ENCODE peak calls at places on chromosome 12, in seven cellular contexts. M is lower lobe of right lung, N is HepG2, S is HCT116, C is endothelial cell of umbilical vein, H is upper lobe of left lung, O is mucosa of descending colon. I is an unnamed sample. For H3K36me3, the result is how much of the 10 kb centered on the place peaks cover.

GRCh38 chr12:34604631-34605509 is 582.6 kb downstream of the ALG10 start:
- DNase-seq in M (peak), N (no peak), S (no peak), C (no peak), H (peak), O (peak), I (no peak)

GRCh38 chr12:1197264-1198018 is 206.4 kb downstream of the ERC1 start:
- DNase-seq in M (no peak), N (no peak), S (no peak), C (no peak), H (no peak), O (no peak), I (no peak)

GRCh38 chr12:130455161-130455560 is 117.5 kb downstream of the PIWIL1 start:
- DNase-seq in M (no peak), N (no peak), S (no peak), C (no peak), H (peak), O (no peak), I (no peak)

GRCh38 chr12:116790066-116790465 is 52.0 kb downstream of the RNFT2 start:
- DNase-seq in M (no peak), N (no peak), S (no peak), C (no peak), H (no peak), O (no peak), I (no peak)

GRCh38 chr12:27548301-27549199 is 24.5 kb downstream of the PPFIBP1 start:
- DNase-seq in M (no peak), N (peak), S (no peak), C (no peak), H (no peak), O (no peak), I (no peak)

GRCh38 chr12:19138551-19139344 is 9.2 kb downstream of the PLEKHA5 start:
- DNase-seq in M (no peak), N (no peak), S (no peak), C (no peak), H (no peak), O (no peak), I (no peak)

GRCh38 chr12:976644-977043 is 14.4 kb upstream of the ERC1 start:
- DNase-seq in M (no peak), N (no peak), S (no peak), C (no peak), H (no peak), O (no peak), I (no peak)

GRCh38 chr12:111730420-111730819 is 36.3 kb upstream of the ALDH2 start:
- DNase-seq in M (no peak), N (no peak), S (no peak), C (no peak), H (no peak), O (no peak), I (no peak)

GRCh38 chr12:64497903-64498302 is 46.0 kb downstream of the TBK1 start:
- DNase-seq in M (no peak), N (no peak), S (no peak), C (no peak), H (no peak), O (no peak), I (no peak)

GRCh38 chr12:6279631-6280030 is 30.9 kb upstream of the PLEKHG6 start:
- DNase-seq in M (peak), N (no peak), S (no peak), C (no peak), H (no peak), O (no peak), I (no peak)

GRCh38 chr12:47087088-47087688 is 7.4 kb upstream of the AMIGO2 start:
- DNase-seq in M (no peak), N (no peak), S (no peak), C (peak), H (no peak), O (no peak), I (no peak)

GRCh38 chr12:48198619-48198973 is 4.5 kb downstream of the OR10AD1 start:
- DNase-seq in M (peak), N (no peak), S (no peak), C (no peak), H (peak), O (peak), I (no peak)

GRCh38 chr12:111685322-111685810 is 390 bp downstream of the BRAP start:
- DNase-seq in M (peak), N (peak), S (no peak), C (no peak), H (no peak), O (no peak), I (no peak)

GRCh38 chr12:100793182-100793581 is 1.4 kb upstream of the ANO4 start:
- DNase-seq in M (no peak), N (no peak), S (peak), C (no peak), H (no peak), O (no peak), I (no peak)

GRCh38 chr12:89703768-89704167 is 4.9 kb downstream of the ATP2B1 start:
- DNase-seq in M (no peak), N (no peak), S (no peak), C (no peak), H (no peak), O (no peak), I (no peak)

GRCh38 chr12:28390716-28391452 is 200.6 kb downstream of the CCDC91 start:
- DNase-seq in M (no peak), N (no peak), S (no peak), C (no peak), H (no peak), O (no peak), I (no peak)

GRCh38 chr12:49187184-49187583 is 1.7 kb downstream of the TUBA1A start:
- DNase-seq in M (no peak), N (no peak), S (no peak), C (peak), H (no peak), O (peak), I (no peak)

GRCh38 chr12:101823891-101824290 is 6.9 kb downstream of the GNPTAB start:
- DNase-seq in M (no peak), N (peak), S (peak), C (peak), H (no peak), O (no peak), I (peak)

GRCh38 chr12:82314406-82314892 is 43.7 kb downstream of the CCDC59 start:
- DNase-seq in M (peak), N (peak), S (no peak), C (no peak), H (no peak), O (peak), I (no peak)

GRCh38 chr12:19850341-19851065 is 411.2 kb downstream of the AEBP2 start:
- DNase-seq in M (no peak), N (no peak), S (no peak), C (no peak), H (no peak), O (no peak), I (no peak)

GRCh38 chr12:50033317-50033679 is 8.0 kb upstream of the RACGAP1 start:
- DNase-seq in M (peak), N (no peak), S (no peak), C (no peak), H (no peak), O (peak), I (no peak)

GRCh38 chr12:77923882-77924281 is 93.2 kb downstream of the NAV3 start:
- DNase-seq in M (no peak), N (no peak), S (no peak), C (no peak), H (no peak), O (no peak), I (no peak)

GRCh38 chr12:77940011-77940423 is 109.3 kb downstream of the NAV3 start:
- DNase-seq in M (no peak), N (no peak), S (peak), C (peak), H (no peak), O (no peak), I (no peak)

GRCh38 chr12:92210062-92210461 is 64.4 kb upstream of the BTG1 start:
- DNase-seq in M (no peak), N (no peak), S (no peak), C (no peak), H (no peak), O (no peak), I (peak)

GRCh38 chr12:111643428-111643826 is 42.3 kb downstream of the BRAP start:
- DNase-seq in M (no peak), N (no peak), S (no peak), C (peak), H (no peak), O (no peak), I (no peak)

GRCh38 chr12:131850856-131851559 is 22.8 kb downstream of the MMP17 start:
- DNase-seq in M (no peak), N (no peak), S (no peak), C (no peak), H (peak), O (peak), I (peak)

GRCh38 chr12:42056130-42056529 is 88.5 kb downstream of the GXYLT1 start:
- DNase-seq in M (no peak), N (no peak), S (no peak), C (no peak), H (no peak), O (no peak), I (peak)

GRCh38 chr12:111434680-111435338 is 29.1 kb downstream of the SH2B3 start:
- DNase-seq in M (no peak), N (no peak), S (no peak), C (peak), H (peak), O (peak), I (peak)

GRCh38 chr12:57795354-57795753 is 12.8 kb downstream of the TSFM start:
- DNase-seq in M (no peak), N (no peak), S (no peak), C (no peak), H (no peak), O (no peak), I (no peak)
- H3K36me3 ChIP-seq in M (half or more), N (under half), S (under half), C (under half), H (half or more), O (under half), I (under half)

DNA sequence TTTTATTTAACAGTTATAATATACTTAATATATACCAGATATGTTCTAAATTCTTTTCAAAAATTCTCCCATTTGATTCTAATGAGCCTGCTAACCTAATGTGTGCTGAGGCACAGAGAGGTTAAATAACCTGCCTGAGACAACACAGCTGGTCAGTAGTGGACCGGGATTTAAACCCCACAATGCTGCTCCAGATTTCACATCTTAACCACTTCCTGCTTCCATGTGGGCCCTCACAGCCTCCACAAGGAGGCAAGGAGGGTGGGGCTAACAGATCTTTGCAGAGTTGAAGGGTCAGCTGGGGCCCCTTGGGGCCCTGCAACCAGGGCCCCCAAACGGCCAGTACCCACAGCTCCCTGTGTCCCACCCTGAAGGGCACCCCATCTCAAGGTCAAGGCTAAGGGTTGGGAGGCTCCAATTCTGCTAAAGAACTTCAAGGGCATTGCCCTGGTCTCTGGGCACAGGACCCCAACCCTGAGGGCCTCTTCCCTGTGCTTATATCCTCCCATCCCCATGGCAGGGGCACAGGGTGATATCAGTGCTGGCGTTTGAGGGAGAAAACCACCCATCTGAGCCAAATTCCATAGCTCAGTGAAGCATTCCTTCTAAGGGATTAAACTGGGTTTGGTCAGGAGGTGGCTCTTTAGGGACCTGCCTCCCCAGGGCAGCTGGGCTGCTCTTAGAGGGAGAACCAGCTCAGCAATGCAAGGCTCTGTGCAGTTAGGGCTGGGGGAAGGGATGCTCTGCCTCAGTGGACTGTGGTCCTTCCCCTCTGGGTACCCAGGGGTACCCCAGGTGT is 2.2 kb downstream of the KRT80 start:
- DNase-seq in M (no peak), N (no peak), S (no peak), C (no peak), H (no peak), O (no peak), I (no peak)
- TF ChIP-seq CTCF in M (no peak), N (no peak), S (no peak), C (no peak), H (no peak), O (no peak), I (no peak)

DNA sequence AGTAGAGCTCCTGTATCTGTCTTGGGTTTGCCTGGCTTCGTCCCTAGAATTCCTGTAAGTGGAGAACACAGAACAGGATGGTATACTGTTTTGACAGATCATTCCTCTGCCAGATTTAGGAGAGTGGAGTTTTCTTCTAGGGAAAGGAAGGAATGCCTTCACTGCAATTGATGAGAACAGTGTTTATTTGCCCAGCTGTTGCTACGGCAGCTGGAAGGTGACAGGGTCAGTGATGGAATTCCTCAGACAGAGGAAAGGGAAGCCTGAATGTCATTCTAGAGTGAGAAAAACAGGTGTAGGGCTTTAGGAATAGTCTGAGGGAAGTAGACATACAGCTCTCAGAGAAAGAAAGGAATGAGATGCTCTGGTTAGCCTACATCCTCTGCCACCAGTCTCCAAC is 11.7 kb downstream of the CSRNP2 start:
- DNase-seq in M (no peak), N (peak), S (no peak), C (peak), H (no peak), O (no peak), I (no peak)
- H3K36me3 ChIP-seq in M (half or more), N (under half), S (under half), C (under half), H (half or more), O (under half), I (under half)

GRCh38 chr12:67647547-67648305 is 819 bp upstream of the DYRK2 start:
- DNase-seq in M (peak), N (peak), S (peak), C (peak), H (peak), O (peak), I (peak)
- TF ChIP-seq CTCF in M (peak), N (peak), S (peak), C (peak), H (peak), O (no peak), I (peak)

GRCh38 chr12:12562585-12563245 is at the start of gene DUSP16:
- DNase-seq in M (peak), N (peak), S (peak), C (peak), H (peak), O (peak), I (peak)
- H3K36me3 ChIP-seq in M (under half), N (under half), S (under half), C (under half), H (under half), O (under half), I (under half)

GRCh38 chr12:109612975-109613502 is 39.4 kb downstream of the MVK start:
- DNase-seq in M (no peak), N (peak), S (no peak), C (no peak), H (no peak), O (no peak), I (no peak)
- TF ChIP-seq CTCF in M (no peak), N (peak), S (peak), C (peak), H (no peak), O (no peak), I (peak)